ENCODE peak calls at places on chromosome 2, in four cellular contexts. T is activated T-helper 1 cell treated with Interleukin-2 at 50 U/mL for 16 hours; J is stimulated activated CD4-positive, alpha-beta T cell treated with anti-CD3 and anti-CD28 coated beads, Interleukin-15, amount 100 ng/mL, for 1 hour; F is AG04449. Z is an unnamed sample.

GRCh38 chr2:33272001-33272400 is 204.4 kb upstream of the RASGRP3 start:
- DNase-seq in T (no peak), J (no peak), F (no peak), Z (no peak)

GRCh38 chr2:202841090-202841867 is 30.3 kb downstream of the ICA1L start:
- DNase-seq in T (no peak), J (no peak), F (no peak), Z (no peak)

GRCh38 chr2:238924496-238925195 is 76.8 kb downstream of the TWIST2 start:
- DNase-seq in T (no peak), J (no peak), F (no peak), Z (no peak)

GRCh38 chr2:38129410-38129809 is 53.5 kb upstream of the CYP1B1 start:
- DNase-seq in T (no peak), J (no peak), F (no peak), Z (no peak)

GRCh38 chr2:20596973-20597867 is 53.7 kb downstream of the HS1BP3 start:
- DNase-seq in T (no peak), J (no peak), F (no peak), Z (no peak)

GRCh38 chr2:52658598-52658997 is 1109.0 kb upstream of the CHAC2 start:
- DNase-seq in T (no peak), J (no peak), F (peak), Z (no peak)

GRCh38 chr2:205967391-205968075 is 118.4 kb downstream of the INO80D start:
- DNase-seq in T (no peak), J (no peak), F (no peak), Z (peak)

GRCh38 chr2:85911836-85912692 is 23.3 kb upstream of the ST3GAL5 start:
- DNase-seq in T (no peak), J (no peak), F (no peak), Z (peak)

GRCh38 chr2:163269375-163270021 is 430.9 kb upstream of the KCNH7 start:
- DNase-seq in T (no peak), J (no peak), F (no peak), Z (no peak)

GRCh38 chr2:51620830-51621229 is 588.9 kb upstream of the NRXN1 start:
- DNase-seq in T (no peak), J (no peak), F (no peak), Z (no peak)